ENCODE peak calls at places on chromosomes 16 and 17, in four cellular contexts. L, D, T and U are unnamed samples.

GRCh38 chr16:87570938-87571867 is 31.1 kb upstream of the JPH3 start:
- DNase-seq in D (peak), T (peak), L (no peak), U (peak)

GRCh38 chr17:42531455-42532354 is 4.3 kb upstream of the NAGLU start:
- DNase-seq in D (peak), T (peak), L (no peak), U (peak)

GRCh38 chr16:54677551-54677950 is 253.1 kb upstream of the IRX5 start:
- DNase-seq in T (no peak), L (no peak), D (no peak), U (no peak)

GRCh38 chr17:48544356-48545021 is 420 bp downstream of the HOXB2 start:
- DNase-seq in L (no peak), D (no peak), T (peak), U (no peak)

GRCh38 chr16:51109173-51109572 is 41.9 kb downstream of the SALL1 start:
- DNase-seq in T (no peak), D (no peak), L (no peak), U (no peak)

GRCh38 chr17:18203308-18203707 is 19.7 kb downstream of the ALKBH5 start:
- DNase-seq in L (no peak), D (peak), T (no peak), U (no peak)

GRCh38 chr17:59513934-59514841 is 51.2 kb upstream of the DHX40 start:
- DNase-seq in T (no peak), D (peak), L (no peak), U (peak)

GRCh38 chr17:80316927-80317705 is 56.5 kb downstream of the RNF213 start:
- DNase-seq in D (no peak), L (no peak), T (no peak), U (no peak)

GRCh38 chr17:64147110-64148016 is 17.4 kb upstream of the ERN1 start:
- DNase-seq in L (no peak), D (peak), T (peak), U (peak)

GRCh38 chr16:75546293-75546692 is 9.8 kb downstream of the TMEM231 start:
- DNase-seq in D (no peak), L (no peak), T (no peak), U (no peak)

GRCh38 chr16:12119562-12119961 is 143.0 kb downstream of the SNX29 start:
- DNase-seq in L (no peak), D (no peak), T (no peak), U (no peak)

GRCh38 chr17:38341035-38341721 is 2.6 kb downstream of the GPR179 start:
- DNase-seq in T (no peak), L (peak), D (peak), U (no peak)

GRCh38 chr17:64103751-64104364 is 26.1 kb downstream of the ERN1 start:
- DNase-seq in D (no peak), L (no peak), T (no peak), U (no peak)

GRCh38 chr17:57311281-57312216 is 55.2 kb downstream of the MSI2 start:
- DNase-seq in L (no peak), T (no peak), D (no peak), U (no peak)
- TF ChIP-seq RNF2 in L (no peak), T (no peak), D (no peak), U (no peak)

GRCh38 chr16:636206-637080 is at the start of gene METTL26:
- DNase-seq in D (peak), T (peak), L (no peak), U (peak)

GRCh38 chr16:637081-638018 is 1.2 kb upstream of the METTL26 start:
- DNase-seq in L (no peak), D (peak), T (peak), U (peak)

GRCh38 chr16:634051-634670 is 1.9 kb downstream of the METTL26 start:
- DNase-seq in L (no peak), D (no peak), T (no peak), U (no peak)

GRCh38 chr16:634996-635395 is 1.1 kb downstream of the METTL26 start:
- DNase-seq in L (no peak), T (no peak), D (no peak), U (no peak)

DNA sequence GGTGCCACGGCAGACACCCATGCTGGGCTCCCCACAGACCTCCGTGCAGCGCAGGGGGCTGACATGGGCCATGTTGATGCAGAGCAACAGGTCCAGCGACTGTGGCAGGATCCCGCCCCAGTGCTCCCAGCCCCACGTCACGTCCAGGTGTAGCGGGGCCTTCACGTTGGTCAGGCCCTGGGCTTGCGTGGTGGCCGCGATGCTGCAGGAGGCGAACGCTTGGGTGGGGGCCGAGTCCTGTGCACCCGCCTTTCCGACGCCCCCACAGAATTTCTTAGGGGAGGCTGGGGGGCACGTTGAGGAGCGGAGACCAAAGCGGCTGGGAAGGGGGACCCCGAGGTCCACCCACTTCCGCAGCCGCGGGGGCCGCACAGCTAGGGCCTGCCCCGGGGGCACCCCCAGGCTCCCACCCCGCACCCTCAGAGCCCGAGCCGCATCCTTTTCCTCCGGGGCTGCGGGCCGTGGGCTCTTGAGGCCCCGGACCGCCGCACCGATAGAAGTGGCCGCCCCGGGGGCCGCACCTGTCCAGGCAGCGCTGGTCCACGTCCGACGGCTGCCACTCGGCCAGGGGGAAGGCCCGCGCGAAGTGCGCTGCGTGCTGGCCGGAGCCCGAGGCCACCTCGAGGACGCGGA is 416 bp downstream of the METTL26 start:
- DNase-seq in D (no peak), L (no peak), T (no peak), U (no peak)
- H3K27ac ChIP-seq in D (peak), L (no peak), T (peak), U (peak)

GRCh38 chr17:44310612-44311376 is 2.4 kb downstream of the RUNDC3A start:
- DNase-seq in T (no peak), D (no peak), L (no peak), U (no peak)
- TF ChIP-seq RNF2 in T (no peak), D (no peak), L (no peak), U (no peak)

DNA sequence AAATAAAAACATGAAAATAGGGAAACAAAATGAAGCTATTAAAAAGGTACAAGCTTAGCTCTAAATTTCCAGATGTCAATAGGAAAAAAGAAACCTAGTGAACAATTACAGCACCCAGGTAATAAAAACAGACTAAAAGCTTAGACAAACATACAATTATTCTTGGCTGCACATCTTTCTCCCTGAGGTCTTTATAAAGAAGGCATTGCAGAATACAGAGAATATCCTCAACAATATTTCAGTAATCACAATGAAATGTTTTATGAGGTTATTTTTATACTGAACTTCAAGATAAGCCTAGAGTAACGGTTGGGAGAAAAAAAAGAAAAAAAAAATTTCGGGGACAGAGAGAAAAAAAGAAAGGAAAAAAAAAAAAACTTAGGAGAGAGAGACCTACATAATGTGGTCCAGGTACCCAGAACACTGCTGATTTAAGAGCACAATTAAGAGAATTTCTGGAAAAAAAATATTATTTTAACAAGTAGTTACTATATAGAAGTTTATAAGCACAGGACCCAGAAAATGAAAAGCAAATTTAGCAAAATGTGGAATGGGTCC is 26.5 kb downstream of the KANSL1 start:
- DNase-seq in L (no peak), T (no peak), D (no peak), U (no peak)
- H3K27ac ChIP-seq in L (no peak), T (no peak), D (no peak), U (peak)